ENCODE peak calls at places on chromosomes 13 and 19, in five cellular contexts. K is H1, O is HL-60, E is SK-N-SH, L is K562. A is an unnamed sample.

GRCh38 chr19:44684892-44685847 is 13.8 kb upstream of the CEACAM16 start:
- DNase-seq in K (no peak), O (peak), E (no peak), L (peak), A (no peak)

GRCh38 chr19:55251296-55252081 is 7.3 kb downstream of the PPP6R1 start:
- DNase-seq in K (no peak), O (peak), E (peak), L (no peak), A (no peak)

GRCh38 chr19:1064661-1065605 is 2.0 kb upstream of the ARHGAP45 start:
- DNase-seq in K (peak), O (peak), E (peak), L (no peak), A (no peak)

GRCh38 chr13:94722596-94722995 is 10.3 kb upstream of the SOX21 start:
- DNase-seq in K (no peak), O (no peak), E (no peak), L (no peak), A (no peak)

GRCh38 chr13:76683854-76684253 is 202.4 kb downstream of the KCTD12 start:
- DNase-seq in K (no peak), O (no peak), E (no peak), L (no peak), A (no peak)

GRCh38 chr13:110415669-110416068 is 108.6 kb downstream of the COL4A2 start:
- DNase-seq in K (no peak), O (no peak), E (no peak), L (no peak), A (no peak)

GRCh38 chr13:97316390-97316789 is 94.3 kb downstream of the MBNL2 start:
- DNase-seq in K (no peak), O (no peak), E (no peak), L (no peak), A (no peak)

GRCh38 chr19:53906211-53907192 is 2.6 kb upstream of the CACNG7 start:
- DNase-seq in K (peak), O (peak), E (peak), L (peak), A (no peak)

GRCh38 chr19:52922841-52923781 is at the start of gene ZNF888:
- DNase-seq in K (peak), O (peak), E (peak), L (peak), A (peak)

GRCh38 chr13:106104281-106104901 is 431.1 kb downstream of the EFNB2 start:
- DNase-seq in K (no peak), O (no peak), E (no peak), L (no peak), A (no peak)

GRCh38 chr19:29524201-29524911 is 1.4 kb upstream of the VSTM2B start:
- DNase-seq in K (no peak), O (no peak), E (no peak), L (no peak), A (no peak)

GRCh38 chr13:67557118-67557517 is 327.0 kb upstream of the PCDH9 start:
- DNase-seq in K (no peak), O (no peak), E (no peak), L (no peak), A (no peak)

GRCh38 chr19:46925548-46925950 is 64.8 kb downstream of the ARHGAP35 start:
- DNase-seq in K (no peak), O (no peak), E (no peak), L (no peak), A (no peak)

GRCh38 chr13:102999498-102999897 is 66.7 kb downstream of the SLC10A2 start:
- DNase-seq in K (no peak), O (peak), E (no peak), L (no peak), A (no peak)

GRCh38 chr13:20121154-20121515 is 39.7 kb downstream of the GJA3 start:
- DNase-seq in K (no peak), O (peak), E (no peak), L (no peak), A (no peak)

GRCh38 chr19:2333027-2333806 is 4.7 kb downstream of the SPPL2B start:
- DNase-seq in K (peak), O (no peak), E (no peak), L (no peak), A (no peak)

GRCh38 chr13:36531746-36532486 is 99.6 kb downstream of the CCNA1 start:
- DNase-seq in K (no peak), O (peak), E (no peak), L (no peak), A (no peak)

GRCh38 chr13:31223215-31223614 is 23.4 kb downstream of the B3GLCT start:
- DNase-seq in K (no peak), O (no peak), E (no peak), L (no peak), A (no peak)

GRCh38 chr13:113405481-113406300 is 41.8 kb upstream of the GRTP1 start:
- DNase-seq in K (no peak), O (no peak), E (no peak), L (peak), A (no peak)

GRCh38 chr13:111410232-111411021 is 90.0 kb downstream of the TEX29 start:
- DNase-seq in K (no peak), O (no peak), E (no peak), L (no peak), A (no peak)

GRCh38 chr19:45403272-45403671 is 1.6 kb downstream of the PPP1R13L start:
- DNase-seq in K (no peak), O (no peak), E (no peak), L (no peak), A (no peak)

GRCh38 chr13:28585557-28585956 is 73.4 kb upstream of the POMP start:
- DNase-seq in K (no peak), O (no peak), E (no peak), L (no peak), A (no peak)

GRCh38 chr13:28583661-28584091 is 75.3 kb upstream of the POMP start:
- DNase-seq in K (no peak), O (no peak), E (peak), L (peak), A (no peak)

GRCh38 chr13:28590450-28590849 is 68.5 kb upstream of the POMP start:
- DNase-seq in K (no peak), O (peak), E (no peak), L (no peak), A (no peak)

GRCh38 chr13:28584873-28585317 is 74.0 kb upstream of the POMP start:
- DNase-seq in K (no peak), O (no peak), E (no peak), L (no peak), A (no peak)

DNA sequence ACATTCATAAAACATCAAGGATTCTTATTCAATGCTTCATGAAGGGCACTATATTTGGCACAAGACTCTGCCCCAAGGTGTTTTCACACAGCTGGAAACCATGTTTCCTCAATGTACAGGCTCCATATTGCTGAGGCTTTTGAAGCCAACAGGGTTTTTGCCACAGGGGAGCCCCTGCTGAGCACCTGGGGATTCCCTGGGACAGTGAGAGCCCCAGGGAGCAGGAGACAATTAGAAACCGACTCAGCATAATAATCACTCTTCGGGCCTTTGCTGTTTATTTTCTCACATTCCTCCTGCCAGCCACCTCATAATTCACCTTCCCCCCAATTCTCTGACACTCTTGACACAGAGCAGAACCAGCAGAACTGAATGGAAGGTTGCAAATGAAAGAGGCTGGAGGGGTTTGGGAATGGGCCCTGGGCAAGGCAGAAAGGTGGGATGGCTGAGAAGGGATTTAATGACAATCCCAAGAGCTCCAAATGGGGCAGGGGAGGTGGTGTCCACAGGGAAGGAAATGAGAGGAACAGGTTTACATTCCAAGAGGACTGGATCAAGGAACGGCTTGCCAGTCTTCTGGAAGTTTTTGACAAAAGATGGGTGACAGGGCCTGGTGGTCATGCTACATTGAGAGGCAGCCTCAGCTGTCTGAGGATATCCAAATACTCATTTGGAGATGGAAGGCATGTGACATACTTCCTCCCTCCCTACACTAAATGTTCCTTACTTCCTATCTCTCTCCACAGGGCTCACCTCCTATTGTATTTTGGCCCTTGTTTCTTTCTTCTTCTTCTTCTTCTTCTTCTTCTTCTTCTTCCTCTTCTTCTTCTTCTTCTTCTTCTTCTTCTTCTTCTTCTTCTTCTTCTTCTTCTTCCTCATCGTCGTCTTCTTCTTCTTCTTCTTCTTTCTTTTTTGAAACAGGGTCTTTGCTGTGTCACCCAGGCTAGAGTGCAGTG is 72.1 kb upstream of the POMP start:
- DNase-seq in K (no peak), O (no peak), E (no peak), L (no peak), A (no peak)
- TF ChIP-seq GABPA in K (no peak), O (no peak), E (no peak), L (no peak), A (no peak)

GRCh38 chr13:51118809-51119431 is 7.8 kb upstream of the C13orf42 start:
- DNase-seq in K (no peak), O (no peak), E (no peak), L (no peak), A (no peak)

GRCh38 chr13:51125495-51126226 is 14.6 kb upstream of the C13orf42 start:
- DNase-seq in K (peak), O (peak), E (peak), L (peak), A (peak)

GRCh38 chr13:51122868-51123267 is 11.8 kb upstream of the C13orf42 start:
- DNase-seq in K (peak), O (no peak), E (no peak), L (no peak), A (peak)
- TF ChIP-seq GABPA in K (no peak), O (no peak), E (no peak), L (no peak), A (no peak)

GRCh38 chr19:49065905-49066512 is 1.4 kb upstream of the NTF4 start:
- DNase-seq in K (no peak), O (no peak), E (peak), L (no peak), A (no peak)
- TF ChIP-seq GABPA in K (no peak), O (no peak), E (no peak), L (no peak), A (no peak)

DNA sequence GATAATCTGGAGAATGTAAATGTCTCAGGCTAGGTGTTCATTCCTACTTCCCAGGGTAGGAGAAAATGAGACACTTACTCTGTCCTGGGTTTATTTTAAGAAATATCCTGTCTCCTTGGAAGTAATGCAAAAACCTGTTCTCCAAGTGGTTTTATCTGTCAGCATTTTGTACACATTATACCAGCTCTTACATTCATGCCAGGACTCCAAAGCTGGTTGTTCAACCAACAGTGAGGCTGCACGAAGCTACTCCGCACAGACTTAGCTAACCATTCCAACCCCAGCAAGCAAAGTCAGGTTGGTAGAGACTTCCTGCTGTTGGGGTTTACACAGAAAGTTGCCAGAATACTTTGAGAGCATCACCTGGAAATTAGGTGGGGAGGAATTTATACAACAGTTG is 55.6 kb downstream of the SLC7A1 start:
- DNase-seq in K (no peak), O (no peak), E (no peak), L (no peak), A (no peak)
- TF ChIP-seq GABPA in K (no peak), O (no peak), E (no peak), L (no peak), A (no peak)

A was measured in GM12878.